ENCODE peak calls at places on chromosomes 7 and 10, in four cellular contexts. L is GM10248; U is D341Med; E is stimulated activated CD4-positive, alpha-beta T cell treated with anti-CD3 and anti-CD28 coated beads, Interleukin-4, amount 100 ng/mL, for 4 hours. O is an unnamed sample.

GRCh38 chr10:31739759-31740158 is 188.9 kb downstream of the ARHGAP12 start:
- DNase-seq in U (no peak), E (no peak), L (no peak), O (no peak)

GRCh38 chr10:104330168-104331117 is 7.8 kb downstream of the ITPRIP start:
- DNase-seq in U (no peak), E (no peak), L (no peak), O (no peak)

GRCh38 chr10:21173433-21173963 is 276.4 kb upstream of the NEBL start:
- DNase-seq in L (no peak), E (no peak), U (no peak), O (no peak)

GRCh38 chr7:18873674-18874341 is 243.6 kb downstream of the TWIST1 start:
- DNase-seq in E (no peak), U (no peak), L (no peak), O (no peak)

GRCh38 chr7:55093674-55094073 is 74.9 kb downstream of the EGFR start:
- DNase-seq in E (no peak), U (no peak), L (no peak), O (no peak)

GRCh38 chr7:146172112-146172511 is 55.5 kb downstream of the CNTNAP2 start:
- DNase-seq in E (no peak), U (no peak), L (no peak), O (no peak)

GRCh38 chr10:131934769-131935168 is 34.0 kb downstream of the PPP2R2D start:
- DNase-seq in U (no peak), E (no peak), L (no peak), O (no peak)

GRCh38 chr7:33922820-33923219 is 17.5 kb downstream of the BMPER start:
- DNase-seq in E (no peak), U (no peak), L (no peak), O (no peak)

GRCh38 chr7:106813705-106814305 is 51.3 kb upstream of the PIK3CG start:
- DNase-seq in L (no peak), U (no peak), E (no peak), O (no peak)

GRCh38 chr7:101507791-101508252 is 121.3 kb downstream of the MYL10 start:
- DNase-seq in U (peak), E (peak), L (no peak), O (no peak)

GRCh38 chr7:141558544-141559183 is 7.5 kb downstream of the AGK start:
- DNase-seq in E (no peak), U (no peak), L (peak), O (no peak)

GRCh38 chr10:52455095-52455494 is 141.0 kb downstream of the DKK1 start:
- DNase-seq in L (no peak), E (no peak), U (no peak), O (no peak)

GRCh38 chr10:33334839-33335549 is 527 bp upstream of the NRP1 start:
- DNase-seq in L (peak), U (peak), E (peak), O (peak)

GRCh38 chr10:31034041-31034918 is 2.6 kb upstream of the ZNF438 start:
- DNase-seq in L (no peak), E (no peak), U (no peak), O (no peak)

GRCh38 chr10:43262902-43263466 is 3.9 kb downstream of the RASGEF1A start:
- DNase-seq in U (peak), E (no peak), L (peak), O (no peak)

GRCh38 chr10:23293145-23293724 is 51.4 kb downstream of the C10orf67 start:
- DNase-seq in E (no peak), U (peak), L (peak), O (no peak)

GRCh38 chr10:31929986-31930675 is 1.5 kb upstream of the ARHGAP12 start:
- DNase-seq in E (no peak), L (peak), U (no peak), O (no peak)

GRCh38 chr10:44651834-44652233 is 259.3 kb upstream of the TMEM72 start:
- DNase-seq in E (no peak), U (no peak), L (no peak), O (no peak)

GRCh38 chr10:88209837-88210552 is 346.6 kb downstream of the PTEN start:
- DNase-seq in E (no peak), U (no peak), L (no peak), O (no peak)

GRCh38 chr10:101901340-101901739 is 57.7 kb upstream of the KCNIP2 start:
- DNase-seq in E (no peak), U (peak), L (peak), O (peak)

GRCh38 chr10:61633665-61634064 is 29.1 kb upstream of the CABCOCO1 start:
- DNase-seq in L (no peak), E (no peak), U (no peak), O (no peak)

GRCh38 chr7:82433507-82433906 is 10.1 kb downstream of the CACNA2D1 start:
- DNase-seq in U (no peak), L (no peak), E (no peak), O (no peak)

GRCh38 chr10:71006497-71006896 is 118.1 kb upstream of the PCBD1 start:
- DNase-seq in U (peak), E (no peak), L (no peak), O (no peak)

O was measured in GM12892.